ENCODE peak calls at places on chromosome 4, in nine cellular contexts. T is choroid plexus epithelial cell, M is brain microvascular endothelial cell, E is bronchial epithelial cell, H is sigmoid colon, Z is psoas muscle, S is kidney, C is MM.1S, R is IMR-90. K is an unnamed sample.

GRCh38 chr4:140342620-140343019 is 30.8 kb upstream of the SCOC start:
- DNase-seq in R (no peak), C (no peak), Z (no peak), M (no peak), E (no peak), T (no peak), H (no peak), S (no peak), K (no peak)

GRCh38 chr4:139511320-139511719 is 44.7 kb downstream of the SETD7 start:
- DNase-seq in R (no peak), S (no peak), E (no peak), H (no peak), Z (no peak), M (peak; percentile 62), C (no peak), T (no peak), K (no peak)

GRCh38 chr4:183201331-183201730 is 102.3 kb downstream of the WWC2 start:
- DNase-seq in S (no peak), M (peak; percentile 77), H (no peak), E (peak; percentile 94), Z (no peak), T (peak; percentile 74), R (peak; percentile 81), C (no peak), K (no peak)

GRCh38 chr4:144578681-144579080 is 67.3 kb upstream of the HHIP start:
- DNase-seq in T (no peak), Z (no peak), C (no peak), H (no peak), R (peak; percentile 35), E (peak; percentile 40), S (no peak), M (peak; percentile 57), K (no peak)

GRCh38 chr4:80255374-80256095 is 10.9 kb upstream of the FGF5 start:
- DNase-seq in C (no peak), T (no peak), R (peak; percentile 58), E (no peak), M (no peak), Z (no peak), H (no peak), S (no peak), K (no peak)

GRCh38 chr4:143256456-143256855 is 71.7 kb downstream of the USP38 start:
- DNase-seq in M (no peak), E (peak; percentile 28), H (no peak), R (no peak), T (no peak), S (no peak), Z (no peak), C (no peak), K (no peak)

GRCh38 chr4:105306158-105306781 is 159.6 kb downstream of the TET2 start:
- DNase-seq in C (peak; percentile 41), T (peak; percentile 7), Z (no peak), S (no peak), E (peak; percentile 74), R (no peak), H (no peak), M (peak; percentile 40), K (no peak)

GRCh38 chr4:3122081-3122563 is 47.6 kb downstream of the HTT start:
- DNase-seq in H (no peak), S (no peak), E (no peak), C (no peak), M (peak; percentile 51), Z (no peak), T (peak; percentile 84), R (peak; percentile 81), K (no peak)

GRCh38 chr4:94409947-94410346 is 41.8 kb upstream of the PDLIM5 start:
- DNase-seq in Z (no peak), T (peak; percentile 32), S (no peak), R (no peak), M (no peak), H (no peak), E (no peak), C (no peak), K (no peak)

GRCh38 chr4:179095585-179096228 is 1653.5 kb upstream of the AGA start:
- DNase-seq in R (peak; percentile 46), M (peak; percentile 3), S (no peak), H (no peak), T (no peak), Z (no peak), E (peak; percentile 4), C (peak; percentile 42), K (no peak)

GRCh38 chr4:176569301-176569700 is 223.4 kb downstream of the VEGFC start:
- DNase-seq in R (no peak), C (no peak), H (no peak), Z (no peak), E (no peak), M (no peak), T (peak; percentile 44), S (no peak), K (no peak)

GRCh38 chr4:155207534-155208257 is 740 bp upstream of the NPY2R start:
- DNase-seq in Z (no peak), M (no peak), E (no peak), T (no peak), H (no peak), S (no peak), C (no peak), R (no peak), K (peak; percentile 13)

GRCh38 chr4:6332042-6332668 is 62.5 kb downstream of the WFS1 start:
- DNase-seq in C (peak; percentile 35), H (no peak), E (no peak), S (no peak), Z (no peak), M (peak; percentile 12), T (peak; percentile 50), R (peak; percentile 15), K (no peak)

GRCh38 chr4:78602334-78602733 is 50.8 kb downstream of the ANXA3 start:
- DNase-seq in M (no peak), H (no peak), T (no peak), Z (no peak), R (no peak), E (no peak), C (peak; percentile 44), S (no peak), K (no peak)

GRCh38 chr4:95165926-95166524 is 382.7 kb downstream of the UNC5C start:
- DNase-seq in T (peak; percentile 86), C (peak; percentile 50), Z (no peak), R (peak; percentile 65), E (peak; percentile 63), H (no peak), S (no peak), M (peak; percentile 52), K (peak; percentile 27)

GRCh38 chr4:48967101-48967500 is 19.0 kb upstream of the CWH43 start:
- DNase-seq in C (no peak), T (no peak), S (no peak), H (no peak), M (no peak), Z (no peak), E (no peak), R (peak; percentile 1), K (no peak)

GRCh38 chr4:52947691-52948397 is 85.7 kb downstream of the RASL11B start:
- DNase-seq in H (no peak), S (no peak), E (no peak), R (no peak), T (no peak), Z (no peak), C (no peak), M (no peak), K (no peak)

GRCh38 chr4:48250980-48251379 is 18.7 kb downstream of the TEC start:
- DNase-seq in E (no peak), T (no peak), C (no peak), Z (no peak), M (no peak), H (no peak), S (no peak), R (no peak), K (no peak)

GRCh38 chr4:8099981-8100464 is 58.6 kb downstream of the ABLIM2 start:
- DNase-seq in S (peak; percentile 89), R (no peak), E (no peak), Z (peak; percentile 82), T (peak; percentile 11), C (no peak), M (no peak), H (no peak), K (no peak)

GRCh38 chr4:18025263-18025662 is 3.7 kb upstream of the LCORL start:
- DNase-seq in M (no peak), Z (no peak), E (no peak), T (no peak), R (no peak), C (no peak), S (no peak), H (no peak), K (no peak)
- TF ChIP-seq CTCF in M (no peak), Z (no peak), E (no peak), T (no peak), R (no peak), C (no peak), S (no peak), H (no peak), K (no peak)

DNA sequence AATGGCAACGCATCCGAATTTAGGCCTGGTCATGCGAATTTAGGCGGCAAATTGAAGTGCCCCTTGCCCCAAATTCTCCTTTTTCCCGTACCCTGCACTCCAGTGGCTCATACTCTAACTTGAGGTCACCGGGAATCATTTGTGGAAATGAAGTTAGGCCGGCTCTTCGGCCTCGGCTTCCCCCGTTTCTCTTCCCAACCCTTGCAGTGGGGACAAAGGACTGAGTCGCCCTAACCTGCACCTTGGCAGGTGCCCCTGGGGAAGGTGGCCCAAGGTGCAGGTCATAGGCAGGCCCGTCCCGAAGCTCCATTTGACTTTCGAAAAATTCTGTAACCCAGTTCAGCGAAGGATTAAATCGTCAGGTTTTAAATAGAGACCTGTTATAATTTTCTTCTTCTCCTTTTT is 811 bp downstream of the SRD5A3 start:
- DNase-seq in Z (no peak), C (no peak), H (no peak), M (no peak), S (no peak), E (no peak), R (no peak), T (no peak), K (no peak)
- H3K4me3 ChIP-seq in Z (peak overlapping the region; percentile 75), C (peak overlapping the region; percentile 63), H (peak overlapping the region; percentile 87), M (peak overlapping the region; percentile 72), S (peak overlapping the region; percentile 70), E (peak overlapping the region; percentile 73), R (peak overlapping the region; percentile 64), T (peak overlapping the region; percentile 77), K (peak overlapping the region; percentile 69)

GRCh38 chr4:151604238-151604637 is 156.6 kb downstream of the GATB start:
- DNase-seq in Z (no peak), H (no peak), T (peak; percentile 71), C (peak; percentile 43), M (no peak), R (peak; percentile 32), S (no peak), E (peak; percentile 19), K (no peak)
- TF ChIP-seq CTCF in Z (peak; percentile 43), H (no peak), T (peak; percentile 66), C (peak; percentile 53), M (peak; percentile 58), R (peak; percentile 57), S (peak; percentile 36), E (peak; percentile 33), K (peak; percentile 59)

DNA sequence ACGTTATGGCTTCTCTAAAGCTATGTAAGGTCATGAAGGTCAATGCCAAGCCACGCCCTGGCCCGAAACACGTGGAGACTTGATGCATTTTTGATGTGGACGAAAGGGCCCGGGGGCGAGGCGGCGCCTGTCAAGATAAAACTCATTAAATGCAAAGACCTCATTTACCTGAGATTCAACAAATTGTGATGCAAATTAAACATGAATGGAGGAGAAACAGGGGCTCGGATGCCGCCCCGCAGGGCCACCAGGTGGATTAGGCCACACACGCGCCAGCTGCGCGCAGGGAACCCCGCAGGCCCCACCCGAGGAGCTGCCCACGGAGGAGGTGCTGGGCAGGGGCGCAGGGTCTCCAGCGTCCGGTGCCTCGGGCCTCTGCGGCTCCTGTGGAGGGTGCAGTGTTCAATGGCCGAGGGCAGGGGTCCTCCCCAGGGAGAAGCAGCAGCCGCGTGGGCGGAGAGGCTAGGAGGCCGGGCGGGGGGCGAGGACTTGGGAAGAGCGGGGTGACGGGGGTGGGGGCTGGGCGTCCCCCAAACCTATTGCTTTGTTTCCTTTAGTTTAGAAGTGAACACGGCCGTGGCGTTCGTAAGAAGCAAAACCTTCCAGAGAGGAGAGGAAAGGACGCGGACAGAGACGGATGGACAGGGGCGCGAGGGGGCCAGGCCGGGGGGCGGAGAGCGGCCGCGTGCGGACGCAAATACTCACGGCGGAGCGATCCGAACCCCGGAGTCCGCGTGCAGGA is 40.4 kb downstream of the CPLX1 start:
- DNase-seq in T (no peak), R (no peak), H (peak; percentile 63), C (no peak), Z (no peak), M (no peak), S (peak; percentile 75), E (no peak), K (no peak)
- H3K4me3 ChIP-seq in T (no peak overlapping the region), R (no peak overlapping the region), H (peak overlapping the region; percentile 32), C (no peak overlapping the region), Z (peak overlapping the region; percentile 55), M (no peak overlapping the region), S (no peak overlapping the region), E (no peak overlapping the region), K (no peak overlapping the region)